ENCODE peak calls at places on chromosome 18, in eight cellular contexts. U is PC-9, Q is neuronal stem cell, I is mammary epithelial cell, R is SK-N-SH, S is HCT116, W is fibroblast of lung, E is mesenchymal stem cell. N is an unnamed sample. For H3K4me1, the result is how much of the 10 kb centered on the place peaks cover.

GRCh38 chr18:48639772-48640432 is 101.1 kb downstream of the CTIF start:
- DNase-seq in S (no peak), E (no peak), R (no peak), Q (no peak), W (no peak), U (no peak), I (peak), N (no peak)

GRCh38 chr18:30545393-30545792 is 497.1 kb downstream of the DSC3 start:
- DNase-seq in W (no peak), I (no peak), S (no peak), E (no peak), U (no peak), R (no peak), Q (no peak), N (no peak)

GRCh38 chr18:55007582-55007981 is 48.3 kb upstream of the CCDC68 start:
- DNase-seq in E (no peak), Q (no peak), S (no peak), U (no peak), R (no peak), I (no peak), W (no peak), N (no peak)

GRCh38 chr18:4125939-4126250 is 329.2 kb downstream of the DLGAP1 start:
- DNase-seq in E (no peak), Q (no peak), S (no peak), U (no peak), I (no peak), W (no peak), R (no peak), N (no peak)

GRCh38 chr18:59514193-59514592 is 155.1 kb upstream of the LMAN1 start:
- DNase-seq in E (peak), Q (no peak), W (peak), I (no peak), S (no peak), U (peak), R (no peak), N (peak)

GRCh38 chr18:8771930-8772329 is 66.6 kb downstream of the MTCL1 start:
- DNase-seq in R (no peak), S (no peak), U (no peak), Q (no peak), W (peak), I (no peak), E (no peak), N (peak)

GRCh38 chr18:70374154-70374553 is 85.3 kb downstream of the SOCS6 start:
- DNase-seq in E (no peak), U (no peak), S (no peak), R (no peak), Q (no peak), W (no peak), I (no peak), N (no peak)

GRCh38 chr18:63302647-63303405 is 16.7 kb downstream of the BCL2 start:
- DNase-seq in I (no peak), Q (no peak), S (no peak), E (no peak), U (no peak), W (no peak), R (no peak), N (no peak)

GRCh38 chr18:46322941-46323340 is 218.8 kb downstream of the HAUS1 start:
- DNase-seq in I (no peak), W (no peak), U (no peak), Q (no peak), E (no peak), R (no peak), S (no peak), N (no peak)

GRCh38 chr18:27577740-27578139 is 392.6 kb upstream of the CHST9 start:
- DNase-seq in R (no peak), W (no peak), I (no peak), Q (no peak), E (no peak), S (no peak), U (no peak), N (no peak)

GRCh38 chr18:56541790-56542189 is 96.6 kb downstream of the TXNL1 start:
- DNase-seq in I (no peak), W (no peak), E (no peak), R (no peak), U (no peak), S (no peak), Q (no peak), N (no peak)

GRCh38 chr18:916562-916961 is 11.9 kb downstream of the ADCYAP1 start:
- DNase-seq in U (no peak), I (no peak), E (no peak), Q (no peak), W (no peak), S (no peak), R (no peak), N (no peak)

GRCh38 chr18:7754258-7754657 is 187.1 kb downstream of the PTPRM start:
- DNase-seq in W (no peak), E (peak), U (no peak), I (no peak), S (no peak), R (no peak), Q (no peak), N (no peak)

GRCh38 chr18:27685807-27686412 is 491.0 kb downstream of the CDH2 start:
- DNase-seq in W (peak), Q (no peak), E (peak), R (peak), U (no peak), I (peak), S (peak), N (peak)

GRCh38 chr18:22174341-22175148 is 5.2 kb downstream of the GATA6 start:
- DNase-seq in S (no peak), Q (no peak), U (no peak), W (peak), E (no peak), I (no peak), R (no peak), N (no peak)

GRCh38 chr18:75491361-75491760 is 63.9 kb upstream of the SMIM21 start:
- DNase-seq in U (no peak), E (no peak), S (no peak), Q (no peak), I (no peak), R (no peak), W (no peak), N (peak)

GRCh38 chr18:8426401-8426800 is 182.8 kb upstream of the RAB12 start:
- DNase-seq in Q (no peak), E (no peak), S (peak), W (no peak), R (no peak), U (no peak), I (no peak), N (no peak)

GRCh38 chr18:4639628-4640310 is 184.7 kb upstream of the DLGAP1 start:
- DNase-seq in W (no peak), S (no peak), Q (no peak), I (no peak), R (no peak), E (no peak), U (no peak), N (no peak)

GRCh38 chr18:55500316-55501086 is 87.5 kb downstream of the TCF4 start:
- DNase-seq in U (no peak), S (no peak), W (peak), E (peak), I (peak), Q (no peak), R (no peak), N (peak)

GRCh38 chr18:69840445-69840844 is 107.2 kb downstream of the CD226 start:
- DNase-seq in R (no peak), W (peak), E (peak), U (no peak), Q (no peak), I (no peak), S (no peak), N (peak)

GRCh38 chr18:23958036-23958435 is 56.5 kb upstream of the TTC39C start:
- DNase-seq in R (no peak), U (no peak), S (no peak), Q (no peak), W (peak), I (no peak), E (no peak), N (peak)

GRCh38 chr18:10194592-10194991 is 259.8 kb upstream of the APCDD1 start:
- DNase-seq in R (no peak), Q (no peak), W (no peak), I (no peak), S (no peak), U (no peak), E (no peak), N (peak)

GRCh38 chr18:9321709-9322108 is 12.9 kb upstream of the TWSG1 start:
- DNase-seq in U (no peak), S (no peak), Q (no peak), E (no peak), W (peak), I (no peak), R (no peak), N (no peak)

GRCh38 chr18:9994701-9995100 is 80.9 kb downstream of the VAPA start:
- DNase-seq in U (no peak), I (no peak), E (no peak), S (no peak), R (no peak), W (no peak), Q (no peak), N (no peak)

GRCh38 chr18:23629444-23629946 is 33.2 kb downstream of the ANKRD29 start:
- DNase-seq in Q (no peak), R (no peak), I (no peak), S (no peak), W (no peak), E (no peak), U (peak), N (no peak)

GRCh38 chr18:26714739-26715138 is 150.8 kb downstream of the AQP4 start:
- DNase-seq in S (no peak), W (no peak), Q (no peak), I (no peak), U (no peak), R (no peak), E (no peak), N (no peak)

GRCh38 chr18:22551536-22552151 is 133.9 kb upstream of the CTAGE1 start:
- DNase-seq in W (peak), U (peak), I (peak), R (no peak), Q (no peak), S (peak), E (peak), N (peak)

GRCh38 chr18:10318686-10318960 is 135.8 kb upstream of the APCDD1 start:
- DNase-seq in R (no peak), W (peak), Q (no peak), I (no peak), U (no peak), E (no peak), S (no peak), N (peak)

GRCh38 chr18:63431180-63431579 is 8.9 kb upstream of the VPS4B start:
- DNase-seq in R (no peak), E (no peak), S (no peak), Q (no peak), U (no peak), W (no peak), I (no peak), N (no peak)

GRCh38 chr18:3025544-3025943 is 12.6 kb upstream of the LPIN2 start:
- DNase-seq in U (no peak), E (no peak), Q (no peak), R (no peak), S (no peak), I (no peak), W (no peak), N (no peak)

GRCh38 chr18:3029215-3029972 is 16.4 kb upstream of the LPIN2 start:
- DNase-seq in Q (no peak), S (no peak), E (peak), W (peak), U (no peak), I (no peak), R (no peak), N (no peak)

GRCh38 chr18:3032721-3033120 is 19.8 kb upstream of the LPIN2 start:
- DNase-seq in E (no peak), I (no peak), W (no peak), S (no peak), R (no peak), U (no peak), Q (no peak), N (no peak)

DNA sequence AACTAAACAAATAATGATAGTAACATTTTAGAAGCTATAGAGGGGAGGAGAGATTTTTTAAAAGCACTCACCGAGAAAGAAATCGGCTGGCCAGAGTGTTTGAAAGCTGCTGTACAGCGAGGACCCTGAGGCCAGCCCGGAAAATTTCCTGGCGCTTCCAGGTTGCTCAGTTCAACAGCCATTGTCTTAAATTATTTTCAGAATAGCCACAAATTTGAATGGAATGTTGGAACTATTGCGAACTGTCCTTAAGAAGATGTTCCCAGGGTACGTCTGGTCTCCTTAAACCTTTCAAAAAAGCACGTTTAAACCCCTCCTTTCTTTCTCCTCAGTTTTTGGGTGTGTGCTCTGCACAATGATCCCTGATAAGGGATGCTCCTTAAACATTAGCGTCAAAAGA is 14.4 kb upstream of the LPIN2 start:
- DNase-seq in I (no peak), R (no peak), E (no peak), S (no peak), U (no peak), W (no peak), Q (no peak), N (no peak)
- H2AFZ ChIP-seq in I (peak), R (no peak), E (no peak), S (no peak), U (no peak), W (peak), Q (peak), N (peak)

DNA sequence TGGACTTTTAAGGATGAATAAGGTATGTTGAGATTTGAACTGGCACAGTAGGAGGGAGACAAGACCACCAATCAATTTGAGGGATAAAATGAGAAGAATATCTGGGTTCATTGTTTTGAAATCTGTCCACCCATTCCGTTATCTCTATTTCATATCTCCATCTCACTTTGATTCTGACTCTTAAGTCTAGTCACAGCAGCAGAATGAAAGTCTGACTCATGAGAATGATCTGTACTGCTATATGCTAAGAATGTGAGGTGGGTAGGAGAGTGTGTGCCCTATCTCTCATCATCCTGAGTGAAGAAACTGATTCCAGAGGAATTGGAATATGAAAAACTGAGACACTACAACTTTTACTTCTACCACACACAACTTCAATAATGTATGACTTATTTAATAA is 1994.5 kb upstream of the PIK3C3 start:
- DNase-seq in E (no peak), Q (no peak), W (no peak), I (peak), R (no peak), S (no peak), U (no peak), N (peak)
- H3K4me1 ChIP-seq in E (under half), Q (under half), W (under half), I (under half), R (under half), S (under half), U (under half), N (under half)

DNA sequence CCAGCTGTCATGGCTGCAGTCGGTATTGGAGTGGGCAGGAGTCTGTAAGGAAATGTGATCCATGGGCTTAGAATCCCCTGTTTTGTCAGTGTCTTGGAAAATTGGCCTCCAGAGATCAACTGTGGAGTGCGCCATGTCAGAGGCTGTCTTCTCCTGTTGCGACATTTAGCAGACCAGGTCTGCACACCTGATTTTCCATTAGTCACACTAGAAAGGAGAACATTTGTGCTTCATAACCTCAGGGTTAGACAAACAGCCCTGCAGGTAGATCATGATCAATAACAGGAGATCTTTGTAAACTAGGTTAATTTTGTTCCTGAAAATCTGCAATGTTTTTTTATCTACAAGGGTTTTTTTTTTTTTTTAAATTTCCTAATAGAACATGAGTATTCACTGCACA is 28.0 kb downstream of the LDLRAD4 start:
- DNase-seq in R (no peak), Q (no peak), S (no peak), E (no peak), W (no peak), I (no peak), U (no peak), N (no peak)
- H3K27ac ChIP-seq in R (no peak), Q (no peak), S (no peak), E (no peak), W (no peak), I (no peak), U (no peak), N (no peak)

GRCh38 chr18:12296087-12296403 is 12.0 kb upstream of the TUBB6 start:
- DNase-seq in U (no peak), I (peak), E (peak), W (no peak), R (no peak), Q (no peak), S (no peak), N (peak)
- H2AFZ ChIP-seq in U (no peak), I (no peak), E (no peak), W (no peak), R (peak), Q (no peak), S (no peak), N (no peak)

DNA sequence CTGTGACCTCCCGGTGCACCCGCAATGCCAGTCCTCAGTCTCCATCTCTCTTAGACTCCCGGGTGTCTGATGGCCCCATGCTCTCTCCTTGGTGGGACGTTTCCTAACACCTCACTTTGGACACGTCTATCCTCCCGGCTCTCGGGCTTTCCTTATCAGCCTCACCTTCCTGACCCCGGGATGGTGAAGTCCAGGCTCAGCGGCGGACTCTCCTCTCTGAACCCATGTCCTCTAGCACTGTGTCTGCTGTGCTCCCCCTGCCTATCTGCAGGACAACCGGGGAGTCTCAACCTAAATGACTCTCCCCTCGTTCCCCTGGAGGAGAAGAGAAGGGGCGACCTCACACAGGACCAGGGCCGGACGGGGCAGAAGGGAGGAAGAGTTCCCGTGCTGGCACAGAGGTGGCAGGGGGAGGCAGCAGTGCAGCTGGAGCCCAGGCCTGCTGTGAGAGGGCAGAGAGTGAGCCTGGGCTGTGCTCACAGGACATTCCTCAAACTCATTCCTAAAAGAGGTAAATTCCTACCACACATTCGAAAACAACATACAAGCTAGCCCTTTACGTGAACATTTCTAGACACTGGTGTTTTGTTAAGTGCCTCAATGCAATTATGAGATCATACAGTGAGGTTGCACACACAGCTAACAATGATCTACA is 41.9 kb downstream of the MBP start:
- DNase-seq in U (no peak), S (no peak), Q (no peak), E (no peak), R (no peak), W (no peak), I (no peak), N (no peak)
- H3K4me1 ChIP-seq in U (half or more), S (under half), Q (under half), E (under half), R (under half), W (under half), I (under half), N (under half)

DNA sequence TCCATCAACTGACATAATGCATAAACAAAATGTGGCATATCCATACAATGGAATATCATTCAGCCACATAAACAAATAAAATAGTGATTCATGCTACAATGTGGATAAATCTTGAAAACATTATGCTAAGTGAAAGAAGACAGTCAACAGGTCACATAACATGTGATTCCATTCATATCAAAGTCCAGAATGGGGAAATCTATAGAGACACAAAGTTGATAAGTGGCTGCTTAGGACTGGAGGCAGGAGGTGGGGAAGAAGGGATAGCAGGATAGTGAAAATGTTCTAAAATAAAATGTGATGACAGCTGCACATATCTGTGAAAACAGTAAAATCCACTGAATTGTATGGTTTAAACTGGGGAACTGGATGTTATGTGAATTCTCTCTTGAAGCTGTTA is 18.7 kb downstream of the CFAP53 start:
- DNase-seq in Q (no peak), U (no peak), I (no peak), W (no peak), E (no peak), R (no peak), S (no peak), N (no peak)
- H3K27ac ChIP-seq in Q (no peak), U (no peak), I (no peak), W (no peak), E (no peak), R (no peak), S (no peak), N (no peak)

DNA sequence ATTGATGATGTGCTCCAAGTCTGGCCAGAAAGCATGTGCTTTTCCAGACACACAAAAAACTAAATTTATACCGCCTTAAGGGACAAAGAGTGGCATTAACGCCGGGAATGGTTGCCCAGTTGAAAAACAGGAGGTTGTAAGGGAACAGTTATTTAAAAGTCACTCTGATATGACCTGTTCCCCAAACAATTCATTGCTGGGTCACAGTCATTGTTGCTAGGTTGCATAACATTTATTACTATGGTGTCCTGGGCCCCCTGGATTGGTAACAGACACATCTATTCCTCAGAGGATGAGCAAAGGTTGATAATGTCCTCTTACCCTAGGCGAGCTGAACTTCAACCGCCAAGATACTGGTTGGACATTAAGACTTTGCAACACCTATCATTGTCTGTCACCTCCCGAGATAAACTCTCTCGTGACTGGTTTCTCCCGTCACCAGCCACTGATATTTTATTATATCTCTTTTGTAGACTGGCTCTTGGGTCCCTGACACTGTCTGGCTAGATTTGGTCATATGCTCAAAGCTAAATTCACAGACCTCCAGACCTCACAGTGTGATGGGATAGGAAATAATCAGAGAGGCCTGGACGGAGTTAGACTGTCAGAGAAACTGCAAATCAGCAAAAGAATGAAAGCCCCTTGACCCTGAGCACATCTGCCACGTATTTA is 361.3 kb downstream of the ZNF521 start:
- DNase-seq in R (no peak), E (no peak), I (no peak), Q (no peak), U (no peak), W (no peak), S (no peak), N (no peak)
- H2AFZ ChIP-seq in R (no peak), E (no peak), I (no peak), Q (no peak), U (no peak), W (no peak), S (no peak), N (no peak)

GRCh38 chr18:37409870-37410269 is 155.7 kb downstream of the CELF4 start:
- DNase-seq in U (no peak), S (no peak), R (no peak), W (peak), Q (no peak), I (peak), E (no peak), N (no peak)
- H3K4me1 ChIP-seq in U (under half), S (under half), R (under half), W (under half), Q (under half), I (under half), E (under half), N (under half)